ENCODE peak calls at places on chromosomes 1 and 21, in seven cellular contexts. W is mammary epithelial cell, U is PC-3, Z is fibroblast of lung, D is MM.1S, Y is HFF-Myc, A is brain microvascular endothelial cell. J is an unnamed sample.

GRCh38 chr21:22585558-22585957 is 1587.3 kb downstream of the NCAM2 start:
- DNase-seq in W (no peak), D (no peak), Z (no peak), U (no peak), A (no peak), Y (no peak), J (no peak)

GRCh38 chr1:115056395-115056798 is 26.8 kb downstream of the TSHB start:
- DNase-seq in W (no peak), A (peak), Z (peak), D (no peak), Y (no peak), U (no peak), J (peak)

GRCh38 chr1:159916240-159917051 is 8.9 kb downstream of the TAGLN2 start:
- DNase-seq in W (peak), A (peak), Y (no peak), D (no peak), U (peak), Z (peak), J (no peak)

GRCh38 chr1:209869242-209870149 is 41.7 kb downstream of the UTP25 start:
- DNase-seq in U (no peak), A (no peak), D (no peak), Z (no peak), Y (no peak), W (no peak), J (no peak)

GRCh38 chr1:201359873-201360210 is 17.6 kb downstream of the TNNT2 start:
- DNase-seq in Z (no peak), D (no peak), W (no peak), U (no peak), A (no peak), Y (no peak), J (no peak)

GRCh38 chr1:153777648-153778047 is 2.4 kb downstream of the SLC27A3 start:
- DNase-seq in U (no peak), D (no peak), Z (peak), A (no peak), Y (no peak), W (peak), J (no peak)

GRCh38 chr1:186828612-186829542 is at the start of gene PLA2G4A:
- DNase-seq in A (peak), Z (peak), D (peak), W (peak), Y (peak), U (peak), J (peak)

GRCh38 chr1:154329551-154330131 is 4.3 kb downstream of the ATP8B2 start:
- DNase-seq in A (no peak), D (peak), W (no peak), Z (no peak), U (no peak), Y (no peak), J (no peak)

GRCh38 chr1:50251592-50252165 is 143.0 kb downstream of the ELAVL4 start:
- DNase-seq in U (peak), Z (no peak), D (no peak), Y (no peak), W (no peak), A (no peak), J (peak)

GRCh38 chr21:36589352-36589971 is 109.5 kb upstream of the SIM2 start:
- DNase-seq in D (peak), U (peak), Z (peak), W (no peak), Y (peak), A (peak), J (no peak)
- TF ChIP-seq CTCF in D (peak), U (peak), Z (peak), W (peak), Y (peak), A (peak), J (peak)

DNA sequence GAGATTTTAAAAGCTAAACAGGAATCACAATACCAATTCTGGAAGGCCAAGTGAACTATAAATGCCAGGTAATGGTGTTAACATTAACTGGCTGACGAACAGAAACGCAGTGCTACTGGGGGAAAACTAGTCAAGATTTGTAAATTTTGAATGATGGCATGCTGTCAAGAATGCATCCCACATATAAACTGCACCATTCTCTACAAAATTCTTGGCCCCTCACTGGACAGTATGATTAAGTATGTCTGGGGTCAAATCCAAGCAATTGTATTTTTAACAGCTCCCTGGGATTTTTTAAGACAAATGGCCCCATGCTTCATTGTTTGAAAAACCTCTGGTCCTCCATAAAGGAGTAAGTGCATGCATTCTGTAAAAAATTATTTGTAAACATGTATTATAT is 73.2 kb upstream of the COA6 start:
- DNase-seq in Z (peak), U (no peak), D (no peak), W (no peak), A (no peak), Y (no peak), J (no peak)
- TF ChIP-seq CTCF in Z (no peak), U (no peak), D (no peak), W (no peak), A (no peak), Y (no peak), J (no peak)

DNA sequence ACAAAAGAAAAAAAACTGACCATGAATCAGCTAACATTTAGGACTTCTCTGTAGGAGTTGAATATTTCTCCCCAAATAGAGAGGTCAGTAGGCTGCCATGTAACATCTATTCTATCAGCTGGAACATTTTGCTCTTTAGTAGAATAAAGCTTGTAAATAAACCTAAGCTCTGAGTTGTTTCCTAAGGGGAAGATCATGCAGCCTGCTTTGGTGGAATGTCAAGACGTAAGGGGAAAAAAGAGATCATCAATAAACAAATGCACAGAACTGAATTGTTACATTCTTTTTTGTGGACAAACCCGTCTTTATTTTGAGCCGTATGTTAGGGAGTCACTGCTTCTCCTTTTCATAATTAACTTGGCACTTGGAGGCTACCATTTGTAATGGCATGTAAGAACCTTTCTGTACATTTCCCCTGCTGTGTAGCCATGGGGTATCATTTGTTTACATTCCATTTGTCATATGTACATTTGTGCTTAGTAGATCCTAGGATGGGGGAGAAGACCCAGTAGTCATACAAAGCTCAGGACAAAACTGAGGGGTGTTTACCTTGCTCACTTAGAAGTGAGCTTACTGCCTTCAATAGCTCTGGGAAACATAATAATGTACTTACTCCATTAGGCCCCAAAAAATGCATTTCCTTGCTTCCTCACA is 10.8 kb upstream of the PALMD start:
- DNase-seq in W (no peak), U (no peak), Z (no peak), D (no peak), Y (no peak), A (no peak), J (no peak)
- TF ChIP-seq CTCF in W (no peak), U (no peak), Z (no peak), D (no peak), Y (no peak), A (no peak), J (no peak)

DNA sequence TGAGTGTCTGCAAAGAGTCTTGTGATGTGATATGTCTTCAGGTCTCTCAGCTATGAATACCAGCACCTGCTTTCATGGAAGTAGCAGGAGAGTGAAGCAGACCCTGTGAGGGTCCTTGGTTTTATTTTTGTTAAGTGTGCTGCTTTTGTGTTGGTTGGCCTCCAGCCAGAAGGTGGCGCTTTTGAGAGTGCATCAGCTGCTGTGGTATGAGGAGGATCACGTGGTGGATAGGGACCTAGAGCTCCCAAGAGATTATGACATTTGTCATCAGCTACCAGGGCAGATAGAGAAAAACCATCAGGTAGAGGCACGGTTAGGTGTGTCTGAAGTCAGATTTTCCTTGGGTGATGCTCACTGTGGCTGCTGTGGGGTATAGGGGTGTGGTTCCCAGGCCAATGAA is 1232.1 kb downstream of the MRPL39 start:
- DNase-seq in Y (no peak), D (peak), Z (no peak), A (no peak), U (no peak), W (no peak), J (no peak)
- TF ChIP-seq CTCF in Y (no peak), D (peak), Z (no peak), A (no peak), U (peak), W (no peak), J (no peak)

DNA sequence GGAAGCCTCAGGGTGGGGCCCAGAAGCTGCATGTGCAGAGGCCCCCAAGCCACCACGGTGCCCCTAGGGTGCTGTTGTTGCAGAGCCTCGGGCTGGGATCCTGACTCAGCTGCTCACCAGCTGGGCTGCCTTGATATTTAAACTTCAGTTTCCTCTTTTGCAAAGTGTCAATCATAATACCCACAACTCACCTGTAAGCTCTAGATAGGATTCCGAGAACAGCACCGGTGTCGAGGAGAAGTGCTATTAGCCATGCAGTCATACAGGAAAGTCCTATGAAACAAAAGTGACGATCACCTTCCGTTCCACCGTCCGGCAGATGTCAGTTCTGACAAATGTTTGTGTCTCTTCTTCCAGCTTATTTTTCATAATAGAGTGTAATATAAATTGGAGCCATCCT is 101.0 kb downstream of the SIK1 start:
- DNase-seq in Y (no peak), Z (no peak), D (peak), A (no peak), W (no peak), U (no peak), J (no peak)
- TF ChIP-seq CTCF in Y (no peak), Z (no peak), D (no peak), A (no peak), W (no peak), U (no peak), J (no peak)

J was measured in nephron progenitor cell.